ENCODE peak calls at places on chromosomes 1 and 21, in nine cellular contexts. One of them, this sample, is unnamed.

GRCh38 chr1:162854245-162854860 is 6.6 kb downstream of the CCDC190 start:
- DNase-seq in fibroblast of lung: peak; percentile 82
- DNase-seq in HFF-Myc: peak; percentile 61
- DNase-seq in AG04450: peak; percentile 55
- DNase-seq in Caco-2: peak; percentile 68
- DNase-seq in lower lobe of right lung: peak; percentile 50
- DNase-seq in GM23248: peak; percentile 81
- DNase-seq in pancreas: no peak
- DNase-seq in heart left ventricle: peak; percentile 51
- DNase-seq in this sample: peak; percentile 18

GRCh38 chr1:217052196-217052595 is 329.0 kb upstream of the ESRRG start:
- DNase-seq in lower lobe of right lung: no peak
- DNase-seq in AG04450: no peak
- DNase-seq in Caco-2: no peak
- DNase-seq in heart left ventricle: no peak
- DNase-seq in fibroblast of lung: no peak
- DNase-seq in GM23248: no peak
- DNase-seq in pancreas: no peak
- DNase-seq in HFF-Myc: no peak
- DNase-seq in this sample: no peak

GRCh38 chr1:71089536-71090270 is 8.9 kb upstream of the ZRANB2 start:
- DNase-seq in fibroblast of lung: peak; percentile 83
- DNase-seq in GM23248: peak; percentile 79
- DNase-seq in heart left ventricle: no peak
- DNase-seq in lower lobe of right lung: no peak
- DNase-seq in HFF-Myc: no peak
- DNase-seq in Caco-2: no peak
- DNase-seq in AG04450: peak; percentile 24
- DNase-seq in pancreas: no peak
- DNase-seq in this sample: no peak

GRCh38 chr1:22662318-22662717 is 9.3 kb downstream of the C1QB start:
- DNase-seq in AG04450: no peak
- DNase-seq in fibroblast of lung: no peak
- DNase-seq in Caco-2: peak; percentile 62
- DNase-seq in heart left ventricle: no peak
- DNase-seq in GM23248: no peak
- DNase-seq in pancreas: no peak
- DNase-seq in lower lobe of right lung: no peak
- DNase-seq in HFF-Myc: no peak
- DNase-seq in this sample: no peak

GRCh38 chr1:234486858-234487830 is 8.2 kb upstream of the TARBP1 start:
- DNase-seq in lower lobe of right lung: no peak
- DNase-seq in HFF-Myc: peak; percentile 68
- DNase-seq in heart left ventricle: no peak
- DNase-seq in fibroblast of lung: peak; percentile 60
- DNase-seq in GM23248: peak; percentile 88
- DNase-seq in AG04450: peak; percentile 77
- DNase-seq in pancreas: no peak
- DNase-seq in Caco-2: peak; percentile 57
- DNase-seq in this sample: peak; percentile 44

GRCh38 chr21:33783173-33783572 is 132.4 kb downstream of the ATP5PO start:
- DNase-seq in GM23248: no peak
- DNase-seq in AG04450: no peak
- DNase-seq in heart left ventricle: no peak
- DNase-seq in HFF-Myc: no peak
- DNase-seq in Caco-2: no peak
- DNase-seq in lower lobe of right lung: no peak
- DNase-seq in pancreas: no peak
- DNase-seq in fibroblast of lung: peak; percentile 6
- DNase-seq in this sample: no peak

GRCh38 chr1:54327386-54328116 is 78.6 kb downstream of the SSBP3 start:
- DNase-seq in fibroblast of lung: no peak
- DNase-seq in lower lobe of right lung: no peak
- DNase-seq in AG04450: no peak
- DNase-seq in pancreas: no peak
- DNase-seq in heart left ventricle: no peak
- DNase-seq in HFF-Myc: no peak
- DNase-seq in Caco-2: no peak
- DNase-seq in GM23248: peak; percentile 69
- DNase-seq in this sample: no peak

GRCh38 chr1:16628361-16629111 is 15.2 kb upstream of the NBPF1 start:
- DNase-seq in pancreas: peak; percentile 88
- DNase-seq in HFF-Myc: no peak
- DNase-seq in AG04450: no peak
- DNase-seq in lower lobe of right lung: peak; percentile 52
- DNase-seq in GM23248: no peak
- DNase-seq in heart left ventricle: peak; percentile 33
- DNase-seq in Caco-2: no peak
- DNase-seq in fibroblast of lung: no peak
- DNase-seq in this sample: no peak

GRCh38 chr1:244054924-244055263 is 3.8 kb downstream of the ZBTB18 start:
- DNase-seq in fibroblast of lung: no peak
- DNase-seq in pancreas: peak; percentile 71
- DNase-seq in Caco-2: no peak
- DNase-seq in GM23248: no peak
- DNase-seq in AG04450: no peak
- DNase-seq in heart left ventricle: no peak
- DNase-seq in lower lobe of right lung: no peak
- DNase-seq in HFF-Myc: no peak
- DNase-seq in this sample: no peak

GRCh38 chr1:162023547-162024501 is at the start of gene OLFML2B:
- DNase-seq in fibroblast of lung: peak; percentile 82
- DNase-seq in AG04450: peak; percentile 37
- DNase-seq in HFF-Myc: peak; percentile 63
- DNase-seq in lower lobe of right lung: peak; percentile 75
- DNase-seq in GM23248: peak; percentile 94
- DNase-seq in Caco-2: peak; percentile 69
- DNase-seq in pancreas: peak; percentile 82
- DNase-seq in heart left ventricle: peak; percentile 71
- DNase-seq in this sample: peak; percentile 65

GRCh38 chr1:10085076-10085475 is 52.3 kb downstream of the UBE4B start:
- DNase-seq in pancreas: no peak
- DNase-seq in GM23248: no peak
- DNase-seq in HFF-Myc: no peak
- DNase-seq in AG04450: no peak
- DNase-seq in fibroblast of lung: no peak
- DNase-seq in heart left ventricle: no peak
- DNase-seq in Caco-2: peak; percentile 70
- DNase-seq in lower lobe of right lung: no peak
- DNase-seq in this sample: no peak

GRCh38 chr1:23452011-23452411 is 27.5 kb upstream of the TCEA3 start:
- DNase-seq in GM23248: peak; percentile 58
- DNase-seq in heart left ventricle: no peak
- DNase-seq in fibroblast of lung: peak; percentile 41
- DNase-seq in AG04450: no peak
- DNase-seq in Caco-2: no peak
- DNase-seq in pancreas: peak; percentile 95
- DNase-seq in HFF-Myc: no peak
- DNase-seq in lower lobe of right lung: peak; percentile 90
- DNase-seq in this sample: peak; percentile 8

GRCh38 chr1:51946300-51946699 is 44.2 kb downstream of the RAB3B start:
- DNase-seq in lower lobe of right lung: no peak
- DNase-seq in AG04450: no peak
- DNase-seq in Caco-2: no peak
- DNase-seq in pancreas: no peak
- DNase-seq in fibroblast of lung: peak; percentile 61
- DNase-seq in GM23248: peak; percentile 80
- DNase-seq in HFF-Myc: no peak
- DNase-seq in heart left ventricle: no peak
- DNase-seq in this sample: no peak

GRCh38 chr1:223639333-223639749 is 26.2 kb downstream of the CAPN8 start:
- DNase-seq in HFF-Myc: no peak
- DNase-seq in lower lobe of right lung: no peak
- DNase-seq in fibroblast of lung: peak; percentile 43
- DNase-seq in pancreas: no peak
- DNase-seq in Caco-2: no peak
- DNase-seq in GM23248: no peak
- DNase-seq in heart left ventricle: no peak
- DNase-seq in AG04450: no peak
- DNase-seq in this sample: peak; percentile 29

GRCh38 chr1:183002267-183002666 is 21.0 kb upstream of the LAMC1 start:
- DNase-seq in lower lobe of right lung: no peak
- DNase-seq in fibroblast of lung: no peak
- DNase-seq in AG04450: no peak
- DNase-seq in GM23248: no peak
- DNase-seq in heart left ventricle: no peak
- DNase-seq in HFF-Myc: no peak
- DNase-seq in Caco-2: no peak
- DNase-seq in pancreas: no peak
- DNase-seq in this sample: no peak

GRCh38 chr1:35855016-35855700 is 27.9 kb upstream of the AGO1 start:
- DNase-seq in lower lobe of right lung: no peak
- DNase-seq in GM23248: no peak
- DNase-seq in Caco-2: no peak
- DNase-seq in pancreas: no peak
- DNase-seq in AG04450: no peak
- DNase-seq in fibroblast of lung: no peak
- DNase-seq in heart left ventricle: no peak
- DNase-seq in HFF-Myc: peak; percentile 16
- DNase-seq in this sample: no peak

DNA sequence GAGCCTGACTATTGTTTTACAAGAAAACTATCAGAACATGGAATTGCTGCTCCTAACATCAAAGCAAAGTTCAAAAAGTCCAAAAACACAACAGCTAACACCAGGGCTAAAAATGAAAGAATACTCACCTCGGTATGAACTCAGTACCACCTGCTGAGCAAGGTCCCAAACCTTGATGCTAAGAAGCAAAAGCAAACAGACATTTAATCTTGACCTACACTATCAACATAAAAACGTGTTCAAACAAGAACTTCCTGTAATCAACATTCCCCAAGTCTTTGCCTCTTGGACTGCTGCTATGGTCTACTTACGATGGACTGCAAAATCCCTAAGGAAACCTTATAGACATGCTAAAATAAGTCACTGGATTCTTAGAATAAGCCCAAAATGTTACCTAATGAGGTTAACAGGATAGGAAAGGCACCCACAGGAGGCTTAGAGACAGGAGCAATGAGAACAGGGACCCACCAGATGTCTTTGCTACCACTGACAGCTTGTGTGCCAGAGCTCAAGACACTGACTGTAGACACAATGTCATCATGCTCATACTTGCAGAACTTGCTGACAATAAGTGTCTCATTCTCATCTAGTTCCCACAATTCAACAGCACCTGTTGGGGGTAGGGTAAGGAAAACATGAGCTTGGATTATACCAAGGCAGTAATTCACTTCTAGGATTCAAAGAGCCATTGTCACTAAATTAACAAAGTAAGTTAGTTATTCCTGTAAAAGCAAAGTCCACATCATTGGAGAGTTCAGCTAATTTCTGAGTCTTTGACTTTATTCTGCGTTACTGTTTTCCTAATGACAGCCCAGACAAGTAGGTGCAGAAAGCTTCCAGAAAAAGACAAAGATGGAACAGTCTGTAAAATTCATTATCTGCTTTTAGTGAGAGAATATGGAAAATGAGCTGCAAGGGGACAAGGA is 1.8 kb downstream of the WDR77 start:
- DNase-seq in HFF-Myc: no peak
- DNase-seq in lower lobe of right lung: no peak
- DNase-seq in heart left ventricle: no peak
- DNase-seq in GM23248: no peak
- DNase-seq in Caco-2: no peak
- DNase-seq in AG04450: no peak
- DNase-seq in pancreas: no peak
- DNase-seq in fibroblast of lung: no peak
- DNase-seq in this sample: no peak
- H3K4me3 ChIP-seq in HFF-Myc: peak overlapping the region; percentile 96
- H3K4me3 ChIP-seq in lower lobe of right lung: peak overlapping the region; percentile 91
- H3K4me3 ChIP-seq in heart left ventricle: no peak overlapping the region
- H3K4me3 ChIP-seq in GM23248: peak overlapping the region; percentile 95
- H3K4me3 ChIP-seq in Caco-2: peak overlapping the region; percentile 72
- H3K4me3 ChIP-seq in AG04450: peak overlapping the region; percentile 88
- H3K4me3 ChIP-seq in pancreas: no peak overlapping the region
- H3K4me3 ChIP-seq in fibroblast of lung: peak overlapping the region; percentile 71
- H3K4me3 ChIP-seq in this sample: peak overlapping the region; percentile 88

DNA sequence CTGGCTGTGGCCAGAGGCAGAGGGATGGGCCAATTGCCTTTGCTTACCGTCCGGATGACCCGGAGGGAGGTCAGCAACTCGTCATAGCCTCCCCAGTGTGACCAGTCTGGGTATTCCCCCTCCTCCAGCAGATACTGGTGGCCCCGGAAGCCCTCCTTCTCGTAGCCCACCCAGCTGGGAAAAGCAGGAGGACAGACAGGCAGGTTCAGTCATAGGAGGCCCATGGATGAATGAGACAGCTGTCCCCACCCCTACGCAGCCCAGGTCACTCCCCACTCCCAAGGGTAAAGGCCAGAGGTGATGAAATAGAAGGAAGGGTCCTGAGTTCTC is 16.8 kb downstream of the CRYBG2 start:
- DNase-seq in GM23248: no peak
- DNase-seq in lower lobe of right lung: no peak
- DNase-seq in pancreas: no peak
- DNase-seq in AG04450: no peak
- DNase-seq in fibroblast of lung: no peak
- DNase-seq in Caco-2: no peak
- DNase-seq in heart left ventricle: no peak
- DNase-seq in HFF-Myc: no peak
- DNase-seq in this sample: no peak
- H3K4me3 ChIP-seq in GM23248: no peak overlapping the region
- H3K4me3 ChIP-seq in lower lobe of right lung: no peak overlapping the region
- H3K4me3 ChIP-seq in pancreas: no peak overlapping the region
- H3K4me3 ChIP-seq in AG04450: no peak overlapping the region
- H3K4me3 ChIP-seq in fibroblast of lung: no peak overlapping the region
- H3K4me3 ChIP-seq in Caco-2: no peak overlapping the region
- H3K4me3 ChIP-seq in heart left ventricle: no peak overlapping the region
- H3K4me3 ChIP-seq in HFF-Myc: no peak overlapping the region
- H3K4me3 ChIP-seq in this sample: no peak overlapping the region

DNA sequence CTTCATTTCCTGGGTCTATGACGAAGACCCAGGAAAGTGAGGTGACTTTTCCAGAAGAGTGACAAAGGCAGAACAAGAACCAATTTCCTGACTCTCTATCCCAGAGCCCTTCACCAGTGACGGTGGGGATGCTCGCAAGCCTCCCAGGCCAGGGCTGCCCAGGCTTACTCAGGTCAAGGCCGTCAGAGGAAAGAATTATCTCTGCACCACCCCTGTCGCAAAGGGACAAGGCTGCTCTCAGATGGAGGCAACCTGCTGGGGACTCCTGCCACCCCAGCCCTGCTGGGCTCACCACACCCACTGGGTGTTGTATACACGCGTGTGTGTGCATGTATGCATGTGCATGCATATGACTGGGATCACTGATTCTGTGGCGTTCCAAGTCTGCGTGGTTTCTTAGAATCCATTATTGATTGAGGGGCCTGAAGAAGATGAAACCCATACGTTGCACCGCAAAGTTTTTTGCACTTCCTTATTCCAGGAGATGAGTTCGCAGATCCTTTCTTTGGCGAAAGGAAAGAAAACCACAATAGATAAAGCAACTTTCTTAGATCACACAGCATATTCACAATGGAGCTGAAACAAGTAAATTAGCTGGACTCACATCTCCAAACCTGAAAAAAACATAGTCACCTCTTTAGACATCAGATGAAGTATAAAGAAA is 255.8 kb downstream of the RHOU start:
- DNase-seq in fibroblast of lung: no peak
- DNase-seq in lower lobe of right lung: no peak
- DNase-seq in Caco-2: no peak
- DNase-seq in pancreas: no peak
- DNase-seq in GM23248: no peak
- DNase-seq in AG04450: no peak
- DNase-seq in HFF-Myc: no peak
- DNase-seq in heart left ventricle: no peak
- DNase-seq in this sample: peak; percentile 63
- H3K4me3 ChIP-seq in fibroblast of lung: no peak overlapping the region
- H3K4me3 ChIP-seq in lower lobe of right lung: no peak overlapping the region
- H3K4me3 ChIP-seq in Caco-2: no peak overlapping the region
- H3K4me3 ChIP-seq in pancreas: no peak overlapping the region
- H3K4me3 ChIP-seq in GM23248: no peak overlapping the region
- H3K4me3 ChIP-seq in AG04450: no peak overlapping the region
- H3K4me3 ChIP-seq in HFF-Myc: no peak overlapping the region
- H3K4me3 ChIP-seq in heart left ventricle: no peak overlapping the region
- H3K4me3 ChIP-seq in this sample: no peak overlapping the region

GRCh38 chr1:153001382-153001781 is at the start of gene SPRR3:
- DNase-seq in HFF-Myc: no peak
- DNase-seq in GM23248: no peak
- DNase-seq in AG04450: no peak
- DNase-seq in fibroblast of lung: no peak
- DNase-seq in lower lobe of right lung: no peak
- DNase-seq in pancreas: no peak
- DNase-seq in Caco-2: peak; percentile 25
- DNase-seq in heart left ventricle: no peak
- DNase-seq in this sample: no peak
- H3K4me3 ChIP-seq in HFF-Myc: no peak within 1 kb of the TSS
- H3K4me3 ChIP-seq in GM23248: no peak within 1 kb of the TSS
- H3K4me3 ChIP-seq in AG04450: no peak within 1 kb of the TSS
- H3K4me3 ChIP-seq in fibroblast of lung: no peak within 1 kb of the TSS
- H3K4me3 ChIP-seq in lower lobe of right lung: no peak within 1 kb of the TSS
- H3K4me3 ChIP-seq in pancreas: no peak within 1 kb of the TSS
- H3K4me3 ChIP-seq in Caco-2: no peak within 1 kb of the TSS
- H3K4me3 ChIP-seq in heart left ventricle: no peak within 1 kb of the TSS
- H3K4me3 ChIP-seq in this sample: no peak within 1 kb of the TSS